ENCODE peak calls at places on chromosomes 4 and X, in four cellular contexts. J, Z, F and V are unnamed samples.

GRCh38 chr4:143882892-143883291 is 22.5 kb downstream of the GYPE start:
- DNase-seq in J (no peak), Z (no peak), F (no peak), V (no peak)

GRCh38 chrX:23666282-23666681 is 1.0 kb upstream of the PRDX4 start:
- DNase-seq in J (no peak), Z (no peak), F (no peak), V (no peak)

GRCh38 chrX:140190441-140191108 is 225.3 kb upstream of the CXorf66 start:
- DNase-seq in J (no peak), Z (no peak), F (no peak), V (no peak)

GRCh38 chr4:88630756-88631155 is 38.5 kb downstream of the HERC3 start:
- DNase-seq in J (no peak), Z (no peak), F (no peak), V (no peak)

GRCh38 chr4:4374388-4375098 is 12.4 kb upstream of the NSG1 start:
- DNase-seq in J (no peak), Z (no peak), F (no peak), V (no peak)

GRCh38 chrX:15146515-15146914 is 123.4 kb downstream of the ASB9 start:
- DNase-seq in J (no peak), Z (no peak), F (no peak), V (no peak)

GRCh38 chr4:122874194-122874593 is 47.6 kb downstream of the FGF2 start:
- DNase-seq in J (no peak), Z (no peak), F (no peak), V (no peak)

GRCh38 chrX:40402771-40403533 is 177.8 kb upstream of the ATP6AP2 start:
- DNase-seq in J (no peak), Z (peak), F (no peak), V (no peak)

GRCh38 chr4:108693819-108694218 is 43.4 kb downstream of the OSTC start:
- DNase-seq in J (no peak), Z (no peak), F (no peak), V (no peak)

GRCh38 chr4:168318266-168318895 is at the start of gene DDX60:
- DNase-seq in J (peak), Z (peak), F (peak), V (no peak)

GRCh38 chrX:44305921-44306320 is 37.6 kb downstream of the EFHC2 start:
- DNase-seq in J (no peak), Z (no peak), F (no peak), V (no peak)

GRCh38 chr4:103075435-103075893 is 1.1 kb downstream of the SLC9B2 start:
- DNase-seq in J (no peak), Z (no peak), F (no peak), V (no peak)

GRCh38 chrX:103629295-103630170 is 758 bp downstream of the TCEAL1 start:
- DNase-seq in J (peak), Z (peak), F (no peak), V (no peak)

GRCh38 chr4:126697748-126698147 is 935.0 kb upstream of the INTU start:
- DNase-seq in J (no peak), Z (no peak), F (no peak), V (no peak)

GRCh38 chrX:134377537-134377936 is 82.4 kb upstream of the HPRT1 start:
- DNase-seq in J (no peak), Z (no peak), F (no peak), V (no peak)

GRCh38 chr4:84908876-84909275 is 57.6 kb downstream of the WDFY3 start:
- DNase-seq in J (no peak), Z (no peak), F (no peak), V (no peak)

GRCh38 chr4:186605261-186605865 is 50.0 kb upstream of the MTNR1A start:
- DNase-seq in J (no peak), Z (no peak), F (no peak), V (no peak)

GRCh38 chr4:83207497-83208105 is 77.0 kb downstream of the COQ2 start:
- DNase-seq in J (no peak), Z (no peak), F (no peak), V (no peak)

GRCh38 chrX:41382699-41383645 is 49.0 kb downstream of the DDX3X start:
- DNase-seq in J (no peak), Z (no peak), F (no peak), V (no peak)

GRCh38 chr4:93710101-93710846 is 118.3 kb upstream of the ATOH1 start:
- DNase-seq in J (peak), Z (no peak), F (no peak), V (no peak)

GRCh38 chrX:71532078-71532752 is 689 bp upstream of the OGT start:
- DNase-seq in J (no peak), Z (no peak), F (no peak), V (peak)

GRCh38 chr4:10526431-10527222 is 69.4 kb upstream of the ZNF518B start:
- DNase-seq in J (no peak), Z (no peak), F (no peak), V (no peak)

GRCh38 chr4:85058551-85058950 is 92.1 kb upstream of the WDFY3 start:
- DNase-seq in J (no peak), Z (no peak), F (no peak), V (no peak)

GRCh38 chrX:71626576-71626975 is 8.3 kb upstream of the CXCR3 start:
- DNase-seq in J (no peak), Z (no peak), F (no peak), V (no peak)

GRCh38 chrX:2614911-2615310 is 76.2 kb upstream of the CD99 start:
- DNase-seq in J (no peak), Z (no peak), F (no peak), V (no peak)

GRCh38 chrX:13120017-13120416 is 75.6 kb upstream of the FAM9C start:
- DNase-seq in J (no peak), Z (no peak), F (no peak), V (no peak)

GRCh38 chr4:10047967-10048366 is 26.7 kb upstream of the SLC2A9 start:
- DNase-seq in J (no peak), Z (no peak), F (no peak), V (no peak)

GRCh38 chrX:114798902-114799301 is 215.0 kb downstream of the HTR2C start:
- DNase-seq in J (no peak), Z (no peak), F (no peak), V (no peak)

GRCh38 chr4:145406970-145407369 is 74.7 kb upstream of the SMAD1 start:
- DNase-seq in J (no peak), Z (no peak), F (no peak), V (no peak)